ENCODE peak calls at places on chromosomes 12 and 14, in four cellular contexts. F is left lobe of liver, R is HuH-7, C is fibroblast of lung. W is an unnamed sample.

GRCh38 chr14:67477926-67478915 is 10.3 kb downstream of the TMEM229B start:
- DNase-seq in F (no peak), R (no peak), C (no peak), W (no peak)

GRCh38 chr12:8677362-8677761 is 14.7 kb upstream of the MFAP5 start:
- DNase-seq in F (no peak), R (no peak), C (no peak), W (no peak)

GRCh38 chr12:29782821-29783772 is 645 bp downstream of the TMTC1 start:
- DNase-seq in F (peak), R (peak), C (peak), W (no peak)

GRCh38 chr12:24991209-24992049 is 42.5 kb upstream of the BCAT1 start:
- DNase-seq in F (no peak), R (peak), C (peak), W (no peak)

GRCh38 chr12:19388131-19388549 is 51.2 kb upstream of the AEBP2 start:
- DNase-seq in F (no peak), R (no peak), C (peak), W (no peak)

GRCh38 chr14:105102893-105103292 is 37.7 kb upstream of the GPR132 start:
- DNase-seq in F (no peak), R (no peak), C (no peak), W (no peak)

GRCh38 chr14:58428011-58428807 is 690 bp downstream of the KIAA0586 start:
- DNase-seq in F (no peak), R (peak), C (peak), W (no peak)

GRCh38 chr12:124030510-124030909 is 57.5 kb downstream of the ZNF664 start:
- DNase-seq in F (no peak), R (no peak), C (peak), W (no peak)

GRCh38 chr12:52336641-52337040 is 15.4 kb upstream of the KRT83 start:
- DNase-seq in F (no peak), R (no peak), C (no peak), W (no peak)

GRCh38 chr12:132510111-132510724 is 20.3 kb downstream of the FBRSL1 start:
- DNase-seq in F (no peak), R (no peak), C (no peak), W (no peak)

GRCh38 chr12:34396006-34396860 is 373.9 kb downstream of the ALG10 start:
- DNase-seq in F (peak), R (no peak), C (no peak), W (no peak)

GRCh38 chr12:88623777-88624548 is 43.7 kb upstream of the KITLG start:
- DNase-seq in F (no peak), R (no peak), C (no peak), W (no peak)

W was measured in T-helper 1 cell.